ENCODE peak calls at places on chromosome 3, in nine cellular contexts. B is Calu3; A is fibroblast of pulmonary artery; W is A172; V is activated CD8-positive, alpha-beta memory T cell treated with anti-CD3 and anti-CD28 coated beads for 24 hours; O is colonic mucosa; R is tibial artery; Z is progenitor cell of endocrine pancreas; E is SK-N-MC. P is an unnamed sample.

GRCh38 chr3:151903501-151903991 is 30.1 kb downstream of the SUCNR1 start:
- DNase-seq in W (peak; percentile 57), E (no peak), A (peak; percentile 91), B (no peak), O (no peak), Z (no peak), V (no peak), R (no peak), P (no peak)

GRCh38 chr3:134392336-134392983 is 18.2 kb upstream of the AMOTL2 start:
- DNase-seq in E (no peak), Z (no peak), B (no peak), O (no peak), A (peak; percentile 55), W (no peak), R (peak; percentile 86), V (no peak), P (no peak)

GRCh38 chr3:184602406-184603155 is 41.0 kb downstream of the EPHB3 start:
- DNase-seq in R (no peak), E (no peak), W (no peak), A (no peak), V (no peak), B (peak; percentile 57), Z (no peak), O (no peak), P (no peak)

GRCh38 chr3:48561045-48561736 is 2.4 kb downstream of the UCN2 start:
- DNase-seq in E (no peak), W (peak; percentile 87), O (peak; percentile 38), A (peak; percentile 47), R (peak; percentile 89), Z (peak; percentile 56), V (peak; percentile 61), B (no peak), P (peak; percentile 81)

GRCh38 chr3:151230644-151231043 is 27.6 kb upstream of the GPR171 start:
- DNase-seq in V (no peak), E (no peak), R (no peak), A (no peak), O (no peak), W (no peak), Z (no peak), B (no peak), P (no peak)

GRCh38 chr3:13504161-13504831 is 24.2 kb downstream of the HDAC11 start:
- DNase-seq in V (no peak), B (no peak), R (peak; percentile 53), O (no peak), A (no peak), E (no peak), Z (no peak), W (peak; percentile 89), P (no peak)

GRCh38 chr3:99920530-99921376 is 103.1 kb downstream of the CMSS1 start:
- DNase-seq in A (peak; percentile 83), E (no peak), W (peak; percentile 52), R (peak; percentile 87), B (no peak), O (peak; percentile 83), Z (no peak), V (no peak), P (peak; percentile 36)

GRCh38 chr3:31009881-31010280 is 115.4 kb upstream of the GADL1 start:
- DNase-seq in R (no peak), V (no peak), A (no peak), E (no peak), B (no peak), O (no peak), Z (no peak), W (no peak), P (no peak)

GRCh38 chr3:49716691-49717538 is 2.6 kb downstream of the AMIGO3 start:
- DNase-seq in O (no peak), B (no peak), W (no peak), A (no peak), Z (no peak), R (peak; percentile 62), E (no peak), V (peak; percentile 53), P (no peak)

GRCh38 chr3:30401971-30402370 is 204.4 kb upstream of the TGFBR2 start:
- DNase-seq in A (no peak), O (no peak), E (no peak), W (no peak), B (no peak), R (no peak), Z (no peak), V (no peak), P (no peak)

GRCh38 chr3:107271787-107272387 is 105.4 kb upstream of the CCDC54 start:
- DNase-seq in V (no peak), R (no peak), W (peak; percentile 33), E (no peak), Z (no peak), O (no peak), B (no peak), A (peak; percentile 60), P (no peak)

P was measured in glutamatergic neuron.